ENCODE peak calls at places on chromosome 1, in seven cellular contexts. W is stimulated activated CD8-positive, alpha-beta memory T cell treated with anti-CD3 and anti-CD28 coated beads, Interleukin-7, amount 100 ng/mL, for 1 hour; F is naive thymus-derived CD8-positive, alpha-beta T cell; P is upper lobe of right lung; K is occipital lobe; T is NCI-H1105; C is HT-29. U is an unnamed sample.

GRCh38 chr1:5099558-5099957 is 445.1 kb downstream of the AJAP1 start:
- DNase-seq in K (no peak), W (no peak), T (peak), C (peak), P (no peak), F (no peak), U (no peak)

GRCh38 chr1:212368073-212368484 is 46.6 kb downstream of the PACC1 start:
- DNase-seq in W (no peak), K (no peak), F (peak), C (peak), P (no peak), T (peak), U (peak)

GRCh38 chr1:171263915-171264314 is 15.6 kb downstream of the FMO1 start:
- DNase-seq in C (no peak), W (no peak), T (no peak), P (no peak), F (no peak), K (no peak), U (no peak)

GRCh38 chr1:170805957-170806662 is 129.2 kb upstream of the MROH9 start:
- DNase-seq in C (no peak), P (no peak), T (no peak), K (no peak), F (no peak), W (no peak), U (no peak)

GRCh38 chr1:205980182-205980830 is 22.9 kb downstream of the RAB7B start:
- DNase-seq in K (no peak), P (peak), F (no peak), W (no peak), C (no peak), T (no peak), U (no peak)

GRCh38 chr1:201888282-201889033 is at the start of gene SHISA4:
- DNase-seq in F (no peak), P (peak), T (peak), C (peak), W (no peak), K (peak), U (no peak)

GRCh38 chr1:176206961-176207902 is at the start of gene COP1:
- DNase-seq in W (peak), C (peak), F (peak), T (peak), P (peak), K (peak), U (peak)

GRCh38 chr1:27525296-27526271 is 35.6 kb upstream of the WASF2 start:
- DNase-seq in K (peak), T (no peak), C (no peak), W (no peak), P (peak), F (peak), U (peak)

GRCh38 chr1:103496014-103496635 is 29.4 kb upstream of the RNPC3 start:
- DNase-seq in C (no peak), P (no peak), W (no peak), F (no peak), K (no peak), T (no peak), U (no peak)

GRCh38 chr1:104476126-104476525 is 726.4 kb downstream of the AMY1C start:
- DNase-seq in T (no peak), W (no peak), F (no peak), K (no peak), P (no peak), C (no peak), U (no peak)

GRCh38 chr1:39680751-39681150 is 8.8 kb upstream of the NT5C1A start:
- DNase-seq in K (no peak), T (no peak), C (no peak), P (no peak), F (no peak), W (no peak), U (no peak)

GRCh38 chr1:215543191-215543606 is 23.9 kb upstream of the KCTD3 start:
- DNase-seq in C (peak), K (no peak), W (no peak), F (no peak), T (no peak), P (no peak), U (no peak)

GRCh38 chr1:2130156-2130555 is 64.4 kb downstream of the FAAP20 start:
- DNase-seq in F (no peak), T (no peak), W (no peak), K (no peak), C (no peak), P (peak), U (no peak)

GRCh38 chr1:93437976-93438605 is 9.8 kb upstream of the FNBP1L start:
- DNase-seq in C (peak), F (no peak), K (no peak), T (peak), P (no peak), W (no peak), U (peak)

GRCh38 chr1:236851871-236852270 is 56.8 kb downstream of the MTR start:
- DNase-seq in T (no peak), W (no peak), C (no peak), K (no peak), F (no peak), P (no peak), U (no peak)

GRCh38 chr1:151542710-151543129 is 2.6 kb downstream of the TUFT1 start:
- DNase-seq in F (no peak), W (no peak), K (no peak), C (no peak), T (no peak), P (no peak), U (no peak)

GRCh38 chr1:226656601-226657277 is 82.3 kb downstream of the ITPKB start:
- DNase-seq in P (no peak), K (no peak), F (peak), C (no peak), T (peak), W (no peak), U (peak)

GRCh38 chr1:179586107-179586823 is 5.4 kb upstream of the TDRD5 start:
- DNase-seq in K (peak), F (no peak), P (peak), T (peak), C (peak), W (no peak), U (peak)

GRCh38 chr1:67652800-67653199 is 32.2 kb upstream of the GADD45A start:
- DNase-seq in F (no peak), K (no peak), C (no peak), P (no peak), T (no peak), W (no peak), U (peak)

GRCh38 chr1:13828454-13829151 is 128.6 kb downstream of the PRDM2 start:
- DNase-seq in P (peak), T (no peak), F (no peak), W (no peak), K (no peak), C (peak), U (peak)

GRCh38 chr1:70382682-70383081 is 28.2 kb upstream of the ANKRD13C start:
- DNase-seq in F (no peak), P (no peak), C (no peak), K (no peak), W (no peak), T (no peak), U (no peak)

GRCh38 chr1:9890224-9890731 is 19.8 kb downstream of the CTNNBIP1 start:
- DNase-seq in T (peak), C (no peak), P (no peak), W (no peak), F (no peak), K (no peak), U (no peak)

GRCh38 chr1:19450811-19451564 is 34.4 kb downstream of the CAPZB start:
- DNase-seq in P (no peak), F (no peak), C (no peak), T (no peak), W (no peak), K (no peak), U (no peak)

GRCh38 chr1:43836267-43836951 is 97.2 kb upstream of the ARTN start:
- DNase-seq in W (peak), K (no peak), T (peak), P (peak), C (peak), F (peak), U (peak)

GRCh38 chr1:204480515-204480914 is 14.1 kb downstream of the PIK3C2B start:
- DNase-seq in T (no peak), K (no peak), C (no peak), W (no peak), F (no peak), P (no peak), U (peak)

GRCh38 chr1:109821221-109821669 is 57.5 kb upstream of the EPS8L3 start:
- DNase-seq in P (peak), W (no peak), T (no peak), C (peak), F (no peak), K (no peak), U (no peak)